ENCODE peak calls at places on chromosomes 3 and 15, in six cellular contexts. S, A, D, H, B and M are unnamed samples.

GRCh38 chr15:55248895-55249294 is 40.7 kb downstream of the RAB27A start:
- DNase-seq in S (no peak), A (no peak), D (no peak), H (no peak), B (no peak), M (no peak)

GRCh38 chr3:157360044-157360443 is 76.6 kb upstream of the PTX3 start:
- DNase-seq in S (no peak), A (no peak), D (no peak), H (peak), B (no peak), M (no peak)

GRCh38 chr15:66287461-66288055 is 5.8 kb upstream of the DIS3L start:
- DNase-seq in S (no peak), A (peak), D (peak), H (peak), B (peak), M (peak)

GRCh38 chr3:38725726-38726410 is 76.4 kb upstream of the SCN5A start:
- DNase-seq in S (no peak), A (no peak), D (no peak), H (peak), B (no peak), M (no peak)

GRCh38 chr15:41996921-41997592 is 23.8 kb downstream of the PLA2G4E start:
- DNase-seq in S (no peak), A (no peak), D (no peak), H (no peak), B (no peak), M (no peak)

GRCh38 chr3:10992946-10993728 is 589 bp downstream of the SLC6A1 start:
- DNase-seq in S (peak), A (no peak), D (peak), H (no peak), B (no peak), M (no peak)

GRCh38 chr3:95521396-95521795 is 1293.0 kb upstream of the EPHA6 start:
- DNase-seq in S (no peak), A (no peak), D (no peak), H (no peak), B (no peak), M (no peak)

GRCh38 chr3:191314109-191314728 is 15.0 kb upstream of the CCDC50 start:
- DNase-seq in S (no peak), A (no peak), D (no peak), H (no peak), B (no peak), M (no peak)

GRCh38 chr3:145191543-145191942 is 969.4 kb downstream of the PLOD2 start:
- DNase-seq in S (no peak), A (no peak), D (no peak), H (peak), B (no peak), M (no peak)